ENCODE peak calls at places on chromosomes 6 and 20, in five cellular contexts. S, G, B, E and P are unnamed samples.

GRCh38 chr6:39339557-39340555 is 17.4 kb upstream of the KCNK16 start:
- DNase-seq in G (no peak), S (no peak), E (peak; percentile 66), B (peak; percentile 48), P (no peak)

GRCh38 chr6:158648682-158649131 is 1.1 kb upstream of the SYTL3 start:
- DNase-seq in S (no peak), E (no peak), G (no peak), B (peak; percentile 7), P (no peak)

GRCh38 chr6:39772559-39773283 is 19.5 kb upstream of the DAAM2 start:
- DNase-seq in B (no peak), E (no peak), S (no peak), G (peak; percentile 10), P (no peak)

GRCh38 chr20:35891375-35891774 is 62.9 kb downstream of the SCAND1 start:
- DNase-seq in S (no peak), B (no peak), E (no peak), G (no peak), P (no peak)

GRCh38 chr6:397056-397455 is 5.5 kb downstream of the IRF4 start:
- DNase-seq in S (no peak), G (no peak), E (no peak), B (no peak), P (peak; percentile 22)

GRCh38 chr6:66481216-66481615 is 774.2 kb upstream of the EYS start:
- DNase-seq in G (no peak), E (peak; percentile 42), B (no peak), S (no peak), P (peak; percentile 5)

GRCh38 chr20:41141153-41141815 is 3.9 kb downstream of the PLCG1 start:
- DNase-seq in E (no peak), G (no peak), S (peak; percentile 86), B (no peak), P (peak; percentile 48)

GRCh38 chr6:48765352-48765961 is 654.5 kb upstream of the PTCHD4 start:
- DNase-seq in E (no peak), S (peak; percentile 74), G (no peak), B (peak; percentile 32), P (peak; percentile 22)

GRCh38 chr6:6556738-6557503 is 31.6 kb upstream of the LY86 start:
- DNase-seq in G (no peak), E (no peak), S (peak; percentile 44), B (peak; percentile 36), P (no peak)

GRCh38 chr20:11850901-11851300 is 66.8 kb upstream of the BTBD3 start:
- DNase-seq in E (no peak), G (no peak), B (no peak), S (no peak), P (no peak)

GRCh38 chr20:39429716-39430115 is 467.6 kb downstream of the DHX35 start:
- DNase-seq in S (no peak), E (no peak), G (no peak), B (no peak), P (no peak)

GRCh38 chr20:35129647-35130069 is 17.5 kb downstream of the EDEM2 start:
- DNase-seq in G (no peak), S (peak; percentile 70), E (no peak), B (no peak), P (no peak)

GRCh38 chr6:139539852-139540251 is 165.4 kb upstream of the CITED2 start:
- DNase-seq in B (peak; percentile 50), E (no peak), G (no peak), S (peak; percentile 13), P (no peak)

GRCh38 chr20:52748235-52748950 is 223.8 kb upstream of the TSHZ2 start:
- DNase-seq in E (no peak), B (no peak), S (no peak), G (no peak), P (no peak)

GRCh38 chr6:19181252-19181651 is 655.9 kb upstream of the ID4 start:
- DNase-seq in G (peak; percentile 7), B (no peak), S (no peak), E (no peak), P (no peak)

GRCh38 chr6:161922631-161923119 is 648.8 kb upstream of the AGPAT4 start:
- DNase-seq in B (peak; percentile 77), E (no peak), G (peak; percentile 26), S (peak; percentile 10), P (peak; percentile 62)

GRCh38 chr20:10798811-10799210 is 125.0 kb upstream of the JAG1 start:
- DNase-seq in E (no peak), B (no peak), S (no peak), G (no peak), P (no peak)

GRCh38 chr20:35104685-35105295 is 12.2 kb upstream of the TRPC4AP start:
- DNase-seq in S (no peak), B (no peak), G (no peak), E (no peak), P (no peak)

GRCh38 chr20:38833857-38834164 is 28.3 kb downstream of the PPP1R16B start:
- DNase-seq in G (no peak), E (no peak), B (no peak), S (no peak), P (no peak)

GRCh38 chr6:11532097-11532496 is 5.5 kb upstream of the TMEM170B start:
- DNase-seq in G (no peak), B (no peak), E (no peak), S (no peak), P (no peak)

GRCh38 chr20:42110301-42110700 is 492.1 kb upstream of the CHD6 start:
- DNase-seq in B (no peak), G (no peak), E (no peak), S (no peak), P (no peak)

GRCh38 chr6:7479801-7480266 is 61.6 kb upstream of the DSP start:
- DNase-seq in S (peak; percentile 6), B (peak; percentile 50), E (no peak), G (peak; percentile 83), P (peak; percentile 66)

GRCh38 chr6:116286773-116287358 is 7.1 kb upstream of the TSPYL1 start:
- DNase-seq in E (no peak), S (no peak), B (no peak), G (no peak), P (no peak)

GRCh38 chr6:139474145-139475108 is 100.0 kb upstream of the CITED2 start:
- DNase-seq in G (no peak), S (no peak), E (peak; percentile 48), B (no peak), P (no peak)

GRCh38 chr20:699342-699741 is 23.7 kb upstream of the SCRT2 start:
- DNase-seq in S (no peak), E (peak; percentile 18), B (no peak), G (no peak), P (no peak)

GRCh38 chr6:107488875-107489635 is 862 bp upstream of the SOBP start:
- DNase-seq in E (peak; percentile 79), G (peak; percentile 22), B (no peak), S (peak; percentile 42), P (peak; percentile 87)

GRCh38 chr6:85690071-85690470 is 47.4 kb upstream of the SYNCRIP start:
- DNase-seq in E (no peak), G (no peak), S (no peak), B (no peak), P (no peak)

GRCh38 chr20:20371133-20371532 is 3.2 kb downstream of the INSM1 start:
- DNase-seq in E (no peak), S (no peak), B (no peak), G (no peak), P (no peak)

GRCh38 chr6:157229219-157229607 is 94.1 kb downstream of the TMEM242 start:
- DNase-seq in E (no peak), S (no peak), G (no peak), B (no peak), P (no peak)

GRCh38 chr6:137217801-137218472 is 1.2 kb downstream of the IFNGR1 start:
- DNase-seq in G (no peak), E (peak; percentile 70), S (peak; percentile 40), B (no peak), P (no peak)

GRCh38 chr6:32189742-32190053 is 304 bp downstream of the PBX2 start:
- DNase-seq in G (no peak), E (peak; percentile 91), B (no peak), S (no peak), P (peak; percentile 89)

GRCh38 chr6:16762547-16763477 is 1.6 kb upstream of the ATXN1 start:
- DNase-seq in S (peak; percentile 88), G (peak; percentile 65), B (peak; percentile 58), E (peak; percentile 89), P (peak; percentile 87)

GRCh38 chr6:44665683-44666082 is 278.2 kb downstream of the CDC5L start:
- DNase-seq in E (no peak), G (no peak), S (no peak), B (peak; percentile 8), P (no peak)

GRCh38 chr6:6843057-6843627 is 254.6 kb downstream of the LY86 start:
- DNase-seq in G (no peak), S (no peak), B (no peak), E (no peak), P (no peak)

GRCh38 chr6:160831751-160832150 is 129.7 kb downstream of the PLG start:
- DNase-seq in E (no peak), B (no peak), G (no peak), S (no peak), P (no peak)

GRCh38 chr6:120774275-120774674 is 560.0 kb downstream of the TBC1D32 start:
- DNase-seq in E (no peak), G (no peak), S (no peak), B (no peak), P (no peak)

GRCh38 chr6:108589244-108589730 is 28.6 kb downstream of the FOXO3 start:
- DNase-seq in S (peak; percentile 85), G (peak; percentile 95), E (peak; percentile 81), B (peak; percentile 85), P (peak; percentile 68)
- H3K4me3 ChIP-seq in S (no peak overlapping the region), G (peak overlapping the region; percentile 12), E (no peak overlapping the region), B (peak overlapping the region; percentile 20), P (no peak overlapping the region)

GRCh38 chr20:45911486-45912343 is at the start of gene PLTP:
- DNase-seq in E (peak; percentile 87), B (peak; percentile 58), S (peak; percentile 78), G (peak; percentile 29), P (peak; percentile 41)
- TF ChIP-seq POLR2A in E (no peak), B (no peak), S (peak; percentile 79), G (peak; percentile 50), P (no peak)

DNA sequence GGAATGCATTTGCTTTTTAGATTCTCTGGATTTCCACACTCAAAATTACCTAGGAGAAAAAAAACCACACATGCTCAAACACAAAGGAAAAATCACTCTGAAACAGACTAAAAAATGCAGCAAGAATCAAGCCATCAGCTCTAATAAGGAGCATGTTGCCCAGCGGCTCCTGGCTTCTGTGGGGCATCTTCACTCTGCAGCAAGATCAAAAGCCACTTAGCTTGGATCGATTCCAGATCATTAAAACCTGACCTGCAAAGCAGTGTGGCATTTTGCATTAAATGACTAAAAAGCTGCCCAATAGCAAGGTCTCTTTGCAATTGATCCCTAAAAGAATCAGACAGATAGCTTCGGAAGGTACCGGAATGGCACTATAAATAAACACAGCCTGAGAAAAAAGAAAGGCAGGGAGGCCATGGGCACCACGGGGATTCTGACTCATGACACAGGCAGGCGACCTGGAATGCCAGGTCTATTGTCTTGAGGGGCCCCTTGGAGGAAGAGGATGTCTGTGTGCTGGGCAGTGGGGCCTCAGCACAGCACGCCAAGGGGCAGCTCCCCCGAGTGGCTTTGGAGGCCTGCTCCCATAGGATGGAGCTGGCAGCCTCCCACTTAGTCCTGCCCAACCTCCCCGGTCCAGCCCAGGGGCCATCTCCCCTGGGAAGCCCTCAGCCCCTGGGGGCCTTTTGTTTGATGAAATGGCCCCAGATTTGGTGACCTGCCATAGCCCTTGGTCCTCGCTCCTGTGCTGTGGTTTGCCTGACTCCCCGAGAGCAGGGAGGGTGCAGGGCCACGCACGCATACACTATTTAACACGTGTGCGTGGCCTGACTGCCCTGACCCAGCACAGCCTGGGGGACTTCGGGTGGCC is 7.6 kb downstream of the LEMD2 start:
- DNase-seq in E (no peak), S (peak; percentile 92), B (no peak), G (no peak), P (no peak)
- TF ChIP-seq POLR2AphosphoS5 in E (no peak), S (peak; percentile 97), B (peak; percentile 2), G (no peak), P (no peak)

GRCh38 chr6:81752969-81753708 is 658 bp upstream of the TENT5A start:
- DNase-seq in E (peak; percentile 97), B (peak; percentile 95), G (peak; percentile 63), S (peak; percentile 84), P (peak; percentile 99)
- H3K4me3 ChIP-seq in E (peak overlapping the region; percentile 84), B (peak overlapping the region; percentile 67), G (peak overlapping the region; percentile 74), S (peak overlapping the region; percentile 52), P (peak overlapping the region; percentile 72)